ENCODE peak calls at places on chromosomes 16 and 17, in eight cellular contexts. T, D, H, A, P, F, Z and G are unnamed samples.

GRCh38 chr16:66935319-66936011 is at the start of gene CES2:
- DNase-seq in T (peak), D (no peak), H (no peak), A (no peak), P (no peak), F (no peak), Z (no peak), G (no peak)

GRCh38 chr17:56203430-56203829 is 50.2 kb downstream of the ANKFN1 start:
- DNase-seq in T (no peak), D (no peak), H (no peak), A (no peak), P (no peak), F (no peak), Z (no peak), G (no peak)

GRCh38 chr16:77834600-77834963 is 46.2 kb downstream of the VAT1L start:
- DNase-seq in T (no peak), D (no peak), H (no peak), A (no peak), P (no peak), F (no peak), Z (no peak), G (no peak)

GRCh38 chr17:43570518-43570928 is 24.4 kb upstream of the ETV4 start:
- DNase-seq in T (no peak), D (no peak), H (no peak), A (no peak), P (no peak), F (no peak), Z (no peak), G (no peak)

GRCh38 chr16:73768786-73769203 is 527.8 kb upstream of the PSMD7 start:
- DNase-seq in T (no peak), D (no peak), H (no peak), A (no peak), P (no peak), F (no peak), Z (no peak), G (no peak)

GRCh38 chr17:1640329-1641064 is 5.0 kb downstream of the SCARF1 start:
- DNase-seq in T (no peak), D (no peak), H (no peak), A (no peak), P (peak), F (no peak), Z (no peak), G (no peak)

GRCh38 chr17:77692571-77693161 is 265.8 kb upstream of the TNRC6C start:
- DNase-seq in T (peak), D (no peak), H (no peak), A (no peak), P (no peak), F (no peak), Z (no peak), G (no peak)

GRCh38 chr17:9355841-9356240 is 219.8 kb downstream of the STX8 start:
- DNase-seq in T (no peak), D (no peak), H (no peak), A (no peak), P (no peak), F (no peak), Z (no peak), G (no peak)

GRCh38 chr17:49585422-49586027 is 9.9 kb downstream of the NXPH3 start:
- DNase-seq in T (no peak), D (no peak), H (no peak), A (no peak), P (peak), F (no peak), Z (no peak), G (no peak)

GRCh38 chr17:8080208-8080798 is 7.2 kb downstream of the ALOX12B start:
- DNase-seq in T (peak), D (no peak), H (no peak), A (no peak), P (no peak), F (no peak), Z (no peak), G (no peak)

GRCh38 chr17:29973005-29973404 is 31.6 kb downstream of the EFCAB5 start:
- DNase-seq in T (no peak), D (no peak), H (no peak), A (no peak), P (no peak), F (no peak), Z (no peak), G (no peak)

GRCh38 chr16:83231771-83232170 is 576.0 kb upstream of the HSBP1 start:
- DNase-seq in T (no peak), D (no peak), H (no peak), A (no peak), P (no peak), F (no peak), Z (no peak), G (no peak)

GRCh38 chr17:60720763-60721531 is 43.3 kb downstream of the BCAS3 start:
- DNase-seq in T (peak), D (peak), H (no peak), A (peak), P (peak), F (no peak), Z (peak), G (peak)

GRCh38 chr16:26856791-26857190 is 209.9 kb upstream of the C16orf82 start:
- DNase-seq in T (no peak), D (no peak), H (no peak), A (no peak), P (no peak), F (no peak), Z (no peak), G (no peak)